ENCODE peak calls at places on chromosome 19, in five cellular contexts. One of them, this sample, is unnamed.

GRCh38 chr19:13029893-13030292 is 34.6 kb downstream of the NFIX start:
- DNase-seq in psoas muscle: peak; percentile 53
- DNase-seq in astrocyte: no peak
- DNase-seq in HAP-1: no peak
- DNase-seq in B cell: no peak
- DNase-seq in this sample: no peak

GRCh38 chr19:55358493-55358892 is 4.0 kb upstream of the COX6B2 start:
- DNase-seq in astrocyte: no peak
- DNase-seq in B cell: no peak
- DNase-seq in psoas muscle: no peak
- DNase-seq in HAP-1: no peak
- DNase-seq in this sample: no peak

GRCh38 chr19:34191355-34191962 is 19.2 kb downstream of the LSM14A start:
- DNase-seq in HAP-1: no peak
- DNase-seq in B cell: no peak
- DNase-seq in psoas muscle: no peak
- DNase-seq in astrocyte: no peak
- DNase-seq in this sample: no peak

GRCh38 chr19:3176715-3177501 is 1.7 kb upstream of the S1PR4 start:
- DNase-seq in HAP-1: no peak
- DNase-seq in astrocyte: peak; percentile 63
- DNase-seq in psoas muscle: no peak
- DNase-seq in B cell: peak; percentile 30
- DNase-seq in this sample: no peak

GRCh38 chr19:21398851-21399250 is 1.9 kb downstream of the ZNF493 start:
- DNase-seq in B cell: no peak
- DNase-seq in astrocyte: peak; percentile 5
- DNase-seq in psoas muscle: no peak
- DNase-seq in HAP-1: no peak
- DNase-seq in this sample: no peak

GRCh38 chr19:17235618-17236413 is 9.8 kb downstream of the OCEL1 start:
- DNase-seq in HAP-1: peak; percentile 49
- DNase-seq in psoas muscle: peak; percentile 74
- DNase-seq in astrocyte: peak; percentile 68
- DNase-seq in B cell: peak; percentile 90
- DNase-seq in this sample: peak; percentile 33

GRCh38 chr19:28039677-28040381 is 1173.1 kb downstream of the UQCRFS1 start:
- DNase-seq in psoas muscle: no peak
- DNase-seq in astrocyte: peak; percentile 8
- DNase-seq in B cell: no peak
- DNase-seq in HAP-1: no peak
- DNase-seq in this sample: no peak

GRCh38 chr19:30102666-30103065 is 160.6 kb downstream of the URI1 start:
- DNase-seq in psoas muscle: no peak
- DNase-seq in B cell: no peak
- DNase-seq in astrocyte: no peak
- DNase-seq in HAP-1: no peak
- DNase-seq in this sample: no peak

GRCh38 chr19:16185925-16186234 is 670 bp downstream of the FAM32A start:
- DNase-seq in B cell: peak; percentile 57
- DNase-seq in HAP-1: no peak
- DNase-seq in psoas muscle: no peak
- DNase-seq in astrocyte: no peak
- DNase-seq in this sample: peak; percentile 19